ENCODE peak calls at places on chromosomes 1 and 21, in nine cellular contexts. B is bronchial epithelial cell; N is MM.1S; J is heart right ventricle; M is H7; W is transverse colon; R is CD8-positive, alpha-beta T cell; H is naive thymus-derived CD4-positive, alpha-beta T cell; F is mesendoderm. A is an unnamed sample. For H3K36me3, the result is how much of the 10 kb centered on the place peaks cover.

GRCh38 chr21:40587786-40588353 is 259.1 kb downstream of the DSCAM start:
- DNase-seq in B (no peak), N (no peak), J (no peak), M (no peak), W (no peak), R (no peak), H (no peak), F (peak), A (no peak)

GRCh38 chr1:242525769-242526168 is 1.3 kb upstream of the PLD5 start:
- DNase-seq in B (no peak), N (no peak), J (no peak), M (no peak), W (no peak), R (no peak), H (no peak), F (no peak), A (no peak)

GRCh38 chr21:8993943-8994639 is 1527.3 kb upstream of the TPTE start:
- DNase-seq in B (peak), N (no peak), J (no peak), M (no peak), W (no peak), R (no peak), H (no peak), F (no peak), A (no peak)

GRCh38 chr1:186812560-186812959 is 16.2 kb upstream of the PLA2G4A start:
- DNase-seq in B (no peak), N (no peak), J (no peak), M (no peak), W (no peak), R (no peak), H (no peak), F (no peak), A (no peak)

GRCh38 chr1:221961532-221962292 is 219.8 kb upstream of the DUSP10 start:
- DNase-seq in B (peak), N (peak), J (no peak), M (no peak), W (no peak), R (peak), H (no peak), F (peak), A (peak)

GRCh38 chr1:207745285-207745684 is 6.6 kb upstream of the CD46 start:
- DNase-seq in B (no peak), N (no peak), J (no peak), M (no peak), W (no peak), R (no peak), H (no peak), F (no peak), A (no peak)

GRCh38 chr21:31731112-31731801 is 661 bp downstream of the SCAF4 start:
- DNase-seq in B (no peak), N (peak), J (peak), M (peak), W (peak), R (peak), H (peak), F (peak), A (peak)

GRCh38 chr1:161274874-161275273 is 16.3 kb downstream of the PCP4L1 start:
- DNase-seq in B (no peak), N (no peak), J (no peak), M (no peak), W (no peak), R (no peak), H (no peak), F (no peak), A (no peak)

GRCh38 chr21:45542667-45543370 is 579 bp upstream of the SLC19A1 start:
- DNase-seq in B (no peak), N (no peak), J (no peak), M (peak), W (no peak), R (no peak), H (no peak), F (no peak), A (no peak)

GRCh38 chr1:181090653-181091126 is 2.2 kb downstream of the IER5 start:
- DNase-seq in B (peak), N (peak), J (no peak), M (no peak), W (peak), R (peak), H (peak), F (no peak), A (no peak)

GRCh38 chr1:55378582-55378981 is 163.4 kb upstream of the USP24 start:
- DNase-seq in B (peak), N (peak), J (no peak), M (peak), W (peak), R (no peak), H (no peak), F (peak), A (peak)

GRCh38 chr1:206895320-206895719 is 1.9 kb upstream of the IL24 start:
- DNase-seq in B (peak), N (no peak), J (no peak), M (no peak), W (no peak), R (no peak), H (no peak), F (peak), A (no peak)

GRCh38 chr1:32538887-32539583 is at the start of gene ZBTB8A:
- DNase-seq in B (peak), N (peak), J (peak), M (no peak), W (peak), R (no peak), H (no peak), F (peak), A (peak)

GRCh38 chr1:36783475-36783874 is 250.8 kb downstream of the GRIK3 start:
- DNase-seq in B (no peak), N (no peak), J (no peak), M (no peak), W (no peak), R (no peak), H (no peak), F (no peak), A (no peak)

GRCh38 chr1:19371226-19372135 is 59.4 kb downstream of the SLC66A1 start:
- DNase-seq in B (no peak), N (no peak), J (no peak), M (no peak), W (no peak), R (no peak), H (no peak), F (no peak), A (no peak)

GRCh38 chr1:235822685-235823084 is 44.0 kb downstream of the LYST start:
- DNase-seq in B (no peak), N (no peak), J (no peak), M (no peak), W (no peak), R (no peak), H (no peak), F (no peak), A (no peak)

GRCh38 chr1:64309468-64309867 is 106.0 kb downstream of the UBE2U start:
- DNase-seq in B (no peak), N (no peak), J (no peak), M (no peak), W (no peak), R (no peak), H (no peak), F (no peak), A (no peak)

GRCh38 chr1:226186124-226187018 is at the start of gene ACBD3:
- DNase-seq in B (peak), N (peak), J (peak), M (peak), W (peak), R (peak), H (peak), F (peak), A (peak)

GRCh38 chr21:34243562-34243961 is 120.2 kb upstream of the KCNE2 start:
- DNase-seq in B (peak), N (peak), J (no peak), M (peak), W (peak), R (no peak), H (no peak), F (peak), A (peak)

GRCh38 chr1:3459940-3460652 is 5.6 kb downstream of the ARHGEF16 start:
- DNase-seq in B (peak), N (no peak), J (peak), M (no peak), W (peak), R (no peak), H (no peak), F (no peak), A (no peak)

GRCh38 chr1:203089651-203090045 is 3.8 kb upstream of the MYOG start:
- DNase-seq in B (no peak), N (no peak), J (no peak), M (peak), W (no peak), R (no peak), H (no peak), F (no peak), A (no peak)

GRCh38 chr1:177302365-177303044 is 131.7 kb downstream of the BRINP2 start:
- DNase-seq in B (no peak), N (no peak), J (peak), M (no peak), W (peak), R (no peak), H (no peak), F (peak), A (peak)

GRCh38 chr1:150976879-150977694 is 2.5 kb upstream of the CERS2 start:
- DNase-seq in B (peak), N (peak), J (peak), M (peak), W (peak), R (peak), H (peak), F (peak), A (peak)

GRCh38 chr1:77465922-77466321 is 184.1 kb downstream of the AK5 start:
- DNase-seq in B (no peak), N (no peak), J (no peak), M (peak), W (no peak), R (no peak), H (no peak), F (no peak), A (no peak)

GRCh38 chr1:199856381-199856780 is 171.1 kb upstream of the NR5A2 start:
- DNase-seq in B (no peak), N (no peak), J (no peak), M (no peak), W (no peak), R (no peak), H (no peak), F (peak), A (no peak)

GRCh38 chr21:33522297-33522696 is 19.6 kb downstream of the GART start:
- DNase-seq in B (no peak), N (no peak), J (no peak), M (no peak), W (no peak), R (no peak), H (no peak), F (no peak), A (no peak)

GRCh38 chr1:168972887-168973286 is 133.6 kb upstream of the ATP1B1 start:
- DNase-seq in B (no peak), N (no peak), J (no peak), M (no peak), W (no peak), R (no peak), H (no peak), F (no peak), A (peak)

GRCh38 chr1:239811211-239811902 is 280.3 kb upstream of the FMN2 start:
- DNase-seq in B (no peak), N (peak), J (no peak), M (peak), W (no peak), R (no peak), H (no peak), F (peak), A (no peak)

GRCh38 chr1:209610378-209610905 is 26.9 kb downstream of the CAMK1G start:
- DNase-seq in B (peak), N (no peak), J (no peak), M (no peak), W (no peak), R (no peak), H (no peak), F (peak), A (no peak)

GRCh38 chr1:85546748-85547147 is 33.8 kb upstream of the CCN1 start:
- DNase-seq in B (no peak), N (no peak), J (no peak), M (no peak), W (no peak), R (no peak), H (no peak), F (no peak), A (no peak)

GRCh38 chr1:41476807-41477361 is 7.6 kb downstream of the EDN2 start:
- DNase-seq in B (no peak), N (no peak), J (peak), M (no peak), W (peak), R (no peak), H (no peak), F (no peak), A (no peak)

DNA sequence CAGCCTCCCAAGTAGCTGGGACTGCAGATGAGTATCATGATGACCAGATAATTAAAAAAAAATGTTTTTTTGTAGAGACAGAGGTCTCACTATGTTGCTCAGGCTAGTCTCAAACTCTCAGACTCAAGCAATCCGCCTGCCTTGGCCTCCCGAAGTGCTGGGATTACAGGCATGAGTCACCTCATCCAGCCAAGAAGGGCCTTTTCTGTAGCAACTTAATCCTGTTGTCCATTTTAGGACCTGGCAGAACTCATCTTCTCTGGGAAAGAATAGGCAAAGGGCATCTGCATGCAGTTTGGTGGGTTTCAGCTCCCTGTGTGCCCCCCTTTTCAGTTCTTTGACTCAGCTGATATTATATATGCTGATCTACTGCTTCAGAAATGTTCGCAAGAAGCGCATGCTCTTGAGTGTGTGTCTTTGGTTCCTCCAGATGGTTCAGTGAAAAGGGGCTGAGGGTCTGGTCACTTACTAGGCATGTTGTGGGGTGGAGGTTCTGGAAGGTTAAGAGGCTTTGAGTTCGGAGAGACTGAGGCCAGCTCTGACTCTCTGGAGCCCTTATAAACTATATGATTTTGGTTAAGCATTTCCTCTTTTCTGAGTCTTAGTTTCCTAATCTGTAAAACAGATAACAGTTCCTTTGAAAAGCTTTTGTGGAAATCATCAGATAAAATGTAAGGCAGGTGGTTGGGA is 19.4 kb upstream of the SRSF4 start:
- DNase-seq in B (no peak), N (no peak), J (no peak), M (no peak), W (no peak), R (no peak), H (no peak), F (no peak), A (no peak)
- H3K36me3 ChIP-seq in B (under half), N (under half), J (under half), M (under half), W (under half), R (under half), H (under half), F (under half), A (under half)

GRCh38 chr21:15039607-15040299 is 25.0 kb downstream of the NRIP1 start:
- DNase-seq in B (no peak), N (no peak), J (no peak), M (no peak), W (no peak), R (no peak), H (no peak), F (no peak), A (no peak)

GRCh38 chr21:15037095-15037730 is 27.6 kb downstream of the NRIP1 start:
- DNase-seq in B (no peak), N (no peak), J (no peak), M (no peak), W (no peak), R (no peak), H (no peak), F (no peak), A (no peak)

GRCh38 chr21:15034126-15034848 is 30.5 kb downstream of the NRIP1 start:
- DNase-seq in B (no peak), N (no peak), J (no peak), M (no peak), W (no peak), R (no peak), H (no peak), F (no peak), A (no peak)

GRCh38 chr21:15036189-15036588 is 28.6 kb downstream of the NRIP1 start:
- DNase-seq in B (no peak), N (no peak), J (no peak), M (no peak), W (no peak), R (no peak), H (no peak), F (no peak), A (no peak)

DNA sequence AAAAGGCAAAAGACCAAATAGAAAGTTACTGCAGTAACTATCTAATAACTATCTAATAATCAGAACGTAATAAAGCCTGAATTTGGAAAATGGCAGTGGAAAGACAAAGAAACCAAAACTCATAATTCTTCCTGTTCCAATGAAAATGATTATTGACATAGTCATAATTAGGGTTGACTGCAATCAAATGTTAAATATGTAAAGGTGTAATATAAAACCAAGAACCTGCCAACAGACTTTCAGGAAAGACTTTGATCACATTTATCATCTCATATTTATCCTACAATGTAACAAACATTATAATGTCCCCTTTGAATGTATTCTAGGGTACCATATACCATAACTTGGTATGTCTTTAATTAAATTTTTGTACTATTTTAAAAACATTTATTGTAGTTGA is 26.9 kb downstream of the NRIP1 start:
- DNase-seq in B (no peak), N (no peak), J (no peak), M (no peak), W (no peak), R (no peak), H (no peak), F (no peak), A (no peak)
- H3K36me3 ChIP-seq in B (under half), N (under half), J (under half), M (under half), W (under half), R (under half), H (under half), F (under half), A (under half)

GRCh38 chr1:11961230-11961629 is 19.0 kb upstream of the MFN2 start:
- DNase-seq in B (no peak), N (no peak), J (no peak), M (no peak), W (no peak), R (no peak), H (no peak), F (no peak), A (no peak)

GRCh38 chr1:11957891-11958290 is 22.4 kb upstream of the MFN2 start:
- DNase-seq in B (no peak), N (no peak), J (no peak), M (no peak), W (no peak), R (no peak), H (no peak), F (no peak), A (no peak)

GRCh38 chr1:11960710-11961109 is 19.5 kb upstream of the MFN2 start:
- DNase-seq in B (no peak), N (no peak), J (no peak), M (no peak), W (no peak), R (no peak), H (no peak), F (no peak), A (peak)

GRCh38 chr1:11963622-11964021 is 16.6 kb upstream of the MFN2 start:
- DNase-seq in B (no peak), N (no peak), J (no peak), M (no peak), W (no peak), R (no peak), H (no peak), F (no peak), A (no peak)

GRCh38 chr1:11960276-11960675 is 20.0 kb upstream of the MFN2 start:
- DNase-seq in B (no peak), N (no peak), J (no peak), M (no peak), W (no peak), R (no peak), H (no peak), F (no peak), A (no peak)
- H3K36me3 ChIP-seq in B (under half), N (under half), J (under half), M (under half), W (under half), R (under half), H (under half), F (under half), A (under half)

DNA sequence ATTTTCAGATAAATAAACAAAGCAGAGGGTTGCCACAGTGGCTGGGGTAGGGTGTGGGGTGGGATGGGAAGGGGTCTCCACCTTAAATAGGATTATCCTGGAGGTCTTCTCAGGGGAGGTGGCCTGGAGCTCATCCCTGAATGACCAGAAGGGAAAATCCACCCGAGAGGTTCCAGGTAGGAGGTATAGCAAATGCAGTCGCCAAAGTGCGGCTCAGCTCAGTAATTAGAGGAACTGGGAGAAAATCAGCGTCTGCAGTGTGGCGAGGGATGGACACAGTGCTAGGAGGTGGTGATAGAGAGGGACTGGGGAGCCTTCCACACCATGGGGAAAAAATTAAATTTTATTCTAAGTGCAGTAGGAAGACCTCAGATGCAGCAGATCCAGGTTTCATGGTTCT is 584.5 kb downstream of the MATN1 start:
- DNase-seq in B (no peak), N (no peak), J (no peak), M (no peak), W (no peak), R (no peak), H (no peak), F (no peak), A (no peak)
- H3K36me3 ChIP-seq in B (under half), N (under half), J (under half), M (under half), W (under half), R (under half), H (under half), F (under half), A (under half)

GRCh38 chr21:37233551-37234146 is 33.5 kb downstream of the VPS26C start:
- DNase-seq in B (no peak), N (no peak), J (no peak), M (no peak), W (no peak), R (no peak), H (no peak), F (no peak), A (no peak)

GRCh38 chr21:37232274-37233018 is 34.7 kb downstream of the VPS26C start:
- DNase-seq in B (no peak), N (peak), J (no peak), M (no peak), W (no peak), R (no peak), H (no peak), F (no peak), A (no peak)

GRCh38 chr21:37231671-37232070 is 35.5 kb downstream of the VPS26C start:
- DNase-seq in B (no peak), N (no peak), J (no peak), M (no peak), W (no peak), R (no peak), H (no peak), F (no peak), A (no peak)

GRCh38 chr21:37230632-37231246 is 36.4 kb downstream of the VPS26C start:
- DNase-seq in B (no peak), N (no peak), J (no peak), M (no peak), W (no peak), R (no peak), H (no peak), F (no peak), A (no peak)

DNA sequence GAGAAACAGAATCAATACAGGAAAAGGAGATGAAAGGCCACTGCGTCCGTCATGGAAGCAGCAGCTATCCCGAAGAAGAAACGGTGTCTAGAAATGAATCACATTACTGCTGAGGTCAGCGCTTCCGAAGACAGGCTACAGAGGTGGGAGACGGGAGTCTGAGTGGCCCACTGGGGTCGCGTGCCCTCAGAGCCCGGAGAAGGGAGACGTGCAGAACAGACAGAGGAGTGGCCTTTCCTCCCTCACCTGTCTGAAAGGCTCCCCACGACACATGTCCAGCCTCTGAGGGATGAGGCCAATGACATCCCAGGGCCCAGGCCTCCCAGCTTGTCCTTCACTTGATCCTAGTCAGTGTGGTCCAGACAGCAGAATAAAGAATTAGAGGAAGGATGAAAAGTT is 35.9 kb downstream of the VPS26C start:
- DNase-seq in B (no peak), N (no peak), J (no peak), M (no peak), W (no peak), R (no peak), H (no peak), F (no peak), A (no peak)
- H3K36me3 ChIP-seq in B (under half), N (under half), J (under half), M (under half), W (under half), R (under half), H (under half), F (under half), A (under half)